ENCODE peak calls at places on chromosomes 1 and 21, in eight cellular contexts. A, V, T, X, C, Z, B and J are unnamed samples.

GRCh38 chr1:66275601-66276023 is 258.3 kb upstream of the SGIP1 start:
- DNase-seq in A (no peak), V (no peak), T (no peak), X (no peak), C (no peak), Z (no peak), B (no peak), J (no peak)

GRCh38 chr1:228084325-228084724 is 1.8 kb downstream of the ARF1 start:
- DNase-seq in A (peak), V (peak), T (peak), X (no peak), C (peak), Z (no peak), B (no peak), J (no peak)

GRCh38 chr1:214316597-214316996 is 35.6 kb downstream of the SMYD2 start:
- DNase-seq in A (peak), V (no peak), T (peak), X (no peak), C (no peak), Z (no peak), B (no peak), J (no peak)

GRCh38 chr1:153608742-153609584 is 4.0 kb downstream of the S100A16 start:
- DNase-seq in A (peak), V (peak), T (peak), X (peak), C (peak), Z (no peak), B (no peak), J (no peak)

GRCh38 chr1:29743931-29744330 is 507.6 kb downstream of the PTPRU start:
- DNase-seq in A (no peak), V (no peak), T (no peak), X (no peak), C (no peak), Z (no peak), B (no peak), J (no peak)

GRCh38 chr1:67970088-67970487 is 80.3 kb downstream of the DIRAS3 start:
- DNase-seq in A (peak), V (peak), T (peak), X (peak), C (no peak), Z (no peak), B (no peak), J (no peak)

GRCh38 chr1:81600363-81600762 is 200.4 kb upstream of the ADGRL2 start:
- DNase-seq in A (no peak), V (no peak), T (no peak), X (no peak), C (no peak), Z (no peak), B (peak), J (no peak)

GRCh38 chr1:99527078-99527477 is 118.8 kb upstream of the PALMD start:
- DNase-seq in A (peak), V (peak), T (no peak), X (no peak), C (peak), Z (no peak), B (no peak), J (no peak)

GRCh38 chr1:226100436-226101347 is 38.2 kb downstream of the H3-3A start:
- DNase-seq in A (peak), V (peak), T (peak), X (no peak), C (peak), Z (no peak), B (peak), J (no peak)

GRCh38 chr1:65918564-65918963 is 125.9 kb downstream of the PDE4B start:
- DNase-seq in A (no peak), V (no peak), T (no peak), X (no peak), C (no peak), Z (no peak), B (no peak), J (no peak)

GRCh38 chr1:185045793-185046441 is 559 bp downstream of the RNF2 start:
- DNase-seq in A (peak), V (peak), T (peak), X (no peak), C (peak), Z (no peak), B (peak), J (peak)

DNA sequence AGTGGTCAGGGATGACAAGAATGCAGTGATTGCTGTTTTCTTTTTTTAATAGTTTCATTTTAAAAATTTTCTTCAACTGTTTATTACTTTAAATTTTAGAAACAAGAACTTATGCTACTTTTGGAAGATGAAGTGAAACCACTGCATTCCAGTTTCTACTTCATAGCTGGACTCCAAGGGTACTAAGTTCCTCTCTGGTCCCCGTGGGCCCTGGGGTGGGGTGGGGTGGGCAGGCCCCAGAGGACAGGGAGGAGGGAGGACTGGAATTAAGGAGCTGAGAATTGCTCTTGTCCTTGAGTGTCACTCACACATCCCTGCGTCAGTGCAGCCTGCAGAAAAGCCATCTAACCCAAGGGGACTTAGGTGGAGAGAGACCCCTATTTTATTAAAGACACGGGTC is 97.4 kb downstream of the RAVER2 start:
- DNase-seq in A (no peak), V (no peak), T (no peak), X (no peak), C (no peak), Z (no peak), B (no peak), J (no peak)
- H3K4me3 ChIP-seq in A (no peak), V (no peak), T (no peak), X (no peak), C (no peak), Z (no peak), B (no peak), J (no peak)

GRCh38 chr1:23620605-23621004 is 61.3 kb upstream of the ID3 start:
- DNase-seq in A (no peak), V (no peak), T (no peak), X (no peak), C (no peak), Z (no peak), B (no peak), J (no peak)

GRCh38 chr1:23618586-23619083 is 59.3 kb upstream of the ID3 start:
- DNase-seq in A (peak), V (no peak), T (no peak), X (no peak), C (no peak), Z (no peak), B (no peak), J (no peak)

GRCh38 chr1:23617019-23617418 is 57.7 kb upstream of the ID3 start:
- DNase-seq in A (no peak), V (no peak), T (no peak), X (no peak), C (no peak), Z (no peak), B (no peak), J (no peak)

GRCh38 chr1:23622284-23622683 is 63.0 kb upstream of the ID3 start:
- DNase-seq in A (no peak), V (no peak), T (no peak), X (no peak), C (no peak), Z (no peak), B (no peak), J (no peak)

GRCh38 chr1:23619299-23620188 is 60.2 kb upstream of the ID3 start:
- DNase-seq in A (peak), V (no peak), T (no peak), X (no peak), C (peak), Z (peak), B (peak), J (peak)
- H3K4me3 ChIP-seq in A (peak), V (no peak), T (no peak), X (peak), C (no peak), Z (peak), B (peak), J (peak)

GRCh38 chr1:147214842-147215539 is 10.1 kb downstream of the FMO5 start:
- DNase-seq in A (no peak), V (no peak), T (no peak), X (no peak), C (no peak), Z (no peak), B (no peak), J (no peak)

GRCh38 chr1:147215540-147215916 is 9.6 kb downstream of the FMO5 start:
- DNase-seq in A (no peak), V (no peak), T (no peak), X (no peak), C (no peak), Z (no peak), B (no peak), J (no peak)

GRCh38 chr1:147211577-147211976 is 13.6 kb downstream of the FMO5 start:
- DNase-seq in A (no peak), V (no peak), T (no peak), X (no peak), C (no peak), Z (no peak), B (no peak), J (no peak)

GRCh38 chr1:147213271-147213670 is 11.9 kb downstream of the FMO5 start:
- DNase-seq in A (no peak), V (no peak), T (no peak), X (no peak), C (no peak), Z (no peak), B (no peak), J (no peak)

GRCh38 chr1:147217142-147217541 is 8.0 kb downstream of the FMO5 start:
- DNase-seq in A (no peak), V (no peak), T (no peak), X (no peak), C (no peak), Z (no peak), B (no peak), J (no peak)
- H3K4me3 ChIP-seq in A (no peak), V (no peak), T (no peak), X (no peak), C (no peak), Z (no peak), B (no peak), J (no peak)

GRCh38 chr1:246641394-246641793 is 75.1 kb downstream of the CNST start:
- DNase-seq in A (no peak), V (no peak), T (no peak), X (no peak), C (no peak), Z (no peak), B (no peak), J (no peak)
- H3K4me3 ChIP-seq in A (no peak), V (no peak), T (no peak), X (no peak), C (no peak), Z (no peak), B (no peak), J (no peak)

GRCh38 chr1:40167317-40167716 is 6.1 kb downstream of the RLF start:
- DNase-seq in A (no peak), V (no peak), T (no peak), X (no peak), C (no peak), Z (no peak), B (no peak), J (no peak)
- H3K4me3 ChIP-seq in A (no peak), V (no peak), T (no peak), X (no peak), C (no peak), Z (no peak), B (no peak), J (no peak)

GRCh38 chr1:38474738-38475623 is 384.6 kb downstream of the RRAGC start:
- DNase-seq in A (no peak), V (no peak), T (no peak), X (no peak), C (no peak), Z (peak), B (no peak), J (no peak)
- H3K4me3 ChIP-seq in A (no peak), V (no peak), T (no peak), X (no peak), C (no peak), Z (peak), B (no peak), J (no peak)

GRCh38 chr1:209585672-209586071 is 2.2 kb downstream of the CAMK1G start:
- DNase-seq in A (peak), V (peak), T (no peak), X (no peak), C (peak), Z (no peak), B (peak), J (no peak)
- H3K4me3 ChIP-seq in A (no peak), V (peak), T (no peak), X (no peak), C (no peak), Z (no peak), B (peak), J (no peak)

GRCh38 chr21:32474179-32475059 is 61.9 kb downstream of the EVA1C start:
- DNase-seq in A (no peak), V (no peak), T (no peak), X (no peak), C (no peak), Z (no peak), B (no peak), J (no peak)
- H3K4me3 ChIP-seq in A (no peak), V (no peak), T (no peak), X (no peak), C (no peak), Z (no peak), B (no peak), J (no peak)

GRCh38 chr1:150562384-150563339 is 13.5 kb downstream of the ADAMTSL4 start:
- DNase-seq in A (peak), V (peak), T (no peak), X (no peak), C (peak), Z (peak), B (no peak), J (peak)

GRCh38 chr1:150560986-150561829 is 12.0 kb downstream of the ADAMTSL4 start:
- DNase-seq in A (peak), V (peak), T (peak), X (peak), C (peak), Z (peak), B (peak), J (peak)

GRCh38 chr1:150564051-150564991 is 15.1 kb downstream of the MCL1 start:
- DNase-seq in A (peak), V (peak), T (no peak), X (no peak), C (peak), Z (no peak), B (no peak), J (peak)

GRCh38 chr1:150561830-150562367 is 12.7 kb downstream of the ADAMTSL4 start:
- DNase-seq in A (peak), V (peak), T (peak), X (peak), C (peak), Z (peak), B (peak), J (peak)

GRCh38 chr1:150563340-150564038 is 14.3 kb downstream of the ADAMTSL4 start:
- DNase-seq in A (peak), V (peak), T (no peak), X (no peak), C (peak), Z (peak), B (peak), J (no peak)
- H3K4me3 ChIP-seq in A (no peak), V (no peak), T (no peak), X (no peak), C (no peak), Z (peak), B (no peak), J (peak)